ENCODE peak calls at places on chromosomes 16 and 17, in nine cellular contexts. Y is endodermal cell, X is suprapubic skin, L is fibroblast of lung, O is upper lobe of right lung, N is right atrium auricular region, Z is A549, A is adrenal gland, V is IMR-90. R is an unnamed sample.

GRCh38 chr17:58684003-58684402 is 7.8 kb downstream of the TEX14 start:
- DNase-seq in V (no peak), Y (no peak), O (no peak), X (no peak), L (no peak), Z (no peak), A (no peak), N (no peak), R (no peak)

GRCh38 chr17:43720311-43721060 is 38.1 kb downstream of the SOST start:
- DNase-seq in O (peak), Y (peak), V (peak), X (peak), A (peak), L (peak), Z (peak), N (peak), R (peak)

GRCh38 chr16:380837-381787 is 666 bp downstream of the PGAP6 start:
- DNase-seq in Z (no peak), N (no peak), A (peak), X (no peak), L (no peak), O (peak), V (peak), Y (no peak), R (no peak)

GRCh38 chr17:29379084-29379811 is 10.9 kb upstream of the TAOK1 start:
- DNase-seq in Y (no peak), Z (no peak), O (no peak), V (no peak), X (no peak), L (no peak), A (no peak), N (peak), R (no peak)

GRCh38 chr16:9123871-9124270 is 32.4 kb downstream of the HAPSTR1 start:
- DNase-seq in O (peak), A (peak), Z (peak), L (peak), N (peak), V (no peak), X (peak), Y (no peak), R (no peak)

GRCh38 chr17:78185981-78186688 is 717 bp downstream of the TK1 start:
- DNase-seq in Z (peak), A (peak), Y (peak), O (peak), X (no peak), N (no peak), V (no peak), L (no peak), R (peak)

GRCh38 chr16:47697826-47698225 is 236.7 kb downstream of the PHKB start:
- DNase-seq in Y (no peak), A (no peak), V (no peak), X (no peak), N (no peak), L (no peak), O (no peak), Z (no peak), R (no peak)

GRCh38 chr16:86899757-86900156 is 321.4 kb downstream of the FOXL1 start:
- DNase-seq in Y (no peak), N (no peak), V (peak), L (peak), A (no peak), Z (no peak), X (no peak), O (no peak), R (no peak)

GRCh38 chr16:23016372-23016771 is 132.9 kb downstream of the USP31 start:
- DNase-seq in N (no peak), X (no peak), A (no peak), Y (no peak), Z (no peak), L (no peak), O (no peak), V (no peak), R (no peak)

GRCh38 chr16:85329059-85329812 is 217.0 kb upstream of the CIBAR2 start:
- DNase-seq in L (peak), N (no peak), V (peak), O (no peak), X (no peak), A (no peak), Y (peak), Z (no peak), R (no peak)

GRCh38 chr16:84484579-84485254 is 19.7 kb downstream of the MEAK7 start:
- DNase-seq in O (peak), A (peak), Y (peak), Z (peak), X (peak), N (peak), V (peak), L (peak), R (peak)

GRCh38 chr17:40564883-40565744 is at the start of gene CCR7:
- DNase-seq in X (no peak), V (no peak), O (peak), L (no peak), A (no peak), Y (peak), Z (no peak), N (no peak), R (peak)

GRCh38 chr16:2163211-2163881 is 7.8 kb downstream of the TRAF7 start:
- DNase-seq in N (no peak), O (no peak), X (no peak), A (no peak), Z (no peak), Y (no peak), L (peak), V (no peak), R (no peak)

GRCh38 chr16:11570258-11570657 is 16.5 kb downstream of the LITAF start:
- DNase-seq in Y (no peak), X (no peak), O (peak), L (no peak), Z (no peak), N (no peak), A (no peak), V (no peak), R (no peak)

GRCh38 chr16:67207857-67208524 is 9.1 kb downstream of the ELMO3 start:
- DNase-seq in N (no peak), V (peak), L (peak), O (no peak), Y (no peak), A (peak), Z (peak), X (no peak), R (no peak)

GRCh38 chr16:62041401-62041800 is 5.2 kb upstream of the CDH8 start:
- DNase-seq in Z (peak), L (peak), A (peak), N (no peak), V (no peak), Y (peak), X (no peak), O (no peak), R (no peak)
- TF ChIP-seq CTCF in Z (peak), L (no peak), A (peak), N (no peak), V (no peak), Y (peak), X (peak), O (peak), R (no peak)

GRCh38 chr17:2086306-2086705 is 31.4 kb downstream of the HIC1 start:
- DNase-seq in X (no peak), O (no peak), Y (no peak), Z (no peak), N (no peak), V (no peak), L (no peak), A (no peak), R (no peak)

GRCh38 chr17:2085648-2085949 is 30.7 kb downstream of the HIC1 start:
- DNase-seq in X (no peak), V (peak), O (no peak), L (peak), Z (no peak), N (no peak), Y (no peak), A (peak), R (no peak)

GRCh38 chr17:2083613-2084128 is 28.8 kb downstream of the HIC1 start:
- DNase-seq in Z (no peak), O (peak), N (no peak), L (no peak), A (peak), X (no peak), V (no peak), Y (no peak), R (no peak)

GRCh38 chr17:2084129-2084765 is 29.3 kb downstream of the HIC1 start:
- DNase-seq in A (peak), L (peak), X (no peak), N (peak), Z (no peak), O (no peak), Y (no peak), V (peak), R (no peak)

DNA sequence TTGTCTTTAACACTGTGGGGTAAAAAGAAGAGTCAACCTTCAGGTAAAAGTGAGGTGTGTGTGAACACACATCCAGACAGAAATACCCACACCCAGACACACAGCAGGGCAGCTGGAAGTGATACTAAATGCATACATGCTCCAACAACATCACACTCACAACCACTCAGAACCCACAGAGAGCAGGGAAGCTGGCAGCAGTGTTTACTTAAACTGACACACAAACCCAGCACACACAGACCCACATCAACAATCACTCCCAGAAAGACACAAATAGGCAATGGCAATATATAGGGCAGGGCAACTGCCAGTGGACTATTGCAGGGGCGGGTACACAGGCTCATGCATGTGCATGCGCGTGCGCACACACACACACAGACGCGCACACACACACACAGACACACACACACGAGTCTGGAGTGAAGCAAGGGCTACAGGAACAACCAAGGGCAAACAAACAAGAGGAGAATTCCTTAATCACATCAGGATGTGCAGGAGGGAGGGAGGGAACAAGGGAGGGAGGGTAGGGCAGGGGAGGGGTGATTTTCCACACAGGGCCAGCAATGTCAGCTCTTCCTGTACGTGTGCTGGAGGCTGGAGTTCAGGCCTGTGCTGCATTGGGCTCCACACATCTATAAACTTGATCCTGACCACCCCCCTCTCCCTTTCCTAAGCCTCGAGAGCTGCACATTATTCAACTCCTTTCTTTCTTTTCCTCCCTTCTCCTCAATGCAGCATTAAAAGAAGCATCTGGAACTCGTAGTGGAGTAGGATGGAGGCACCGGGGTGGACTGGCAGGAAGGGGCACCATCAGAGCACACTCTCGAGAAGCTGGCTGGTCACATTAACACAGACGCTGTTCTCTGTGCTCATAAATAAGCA is 30.1 kb downstream of the HIC1 start:
- DNase-seq in V (peak), A (peak), Y (no peak), X (no peak), N (no peak), O (no peak), L (peak), Z (no peak), R (no peak)
- H3K4me3 ChIP-seq in V (no peak), A (no peak), Y (no peak), X (no peak), N (no peak), O (no peak), L (no peak), Z (no peak), R (no peak)

DNA sequence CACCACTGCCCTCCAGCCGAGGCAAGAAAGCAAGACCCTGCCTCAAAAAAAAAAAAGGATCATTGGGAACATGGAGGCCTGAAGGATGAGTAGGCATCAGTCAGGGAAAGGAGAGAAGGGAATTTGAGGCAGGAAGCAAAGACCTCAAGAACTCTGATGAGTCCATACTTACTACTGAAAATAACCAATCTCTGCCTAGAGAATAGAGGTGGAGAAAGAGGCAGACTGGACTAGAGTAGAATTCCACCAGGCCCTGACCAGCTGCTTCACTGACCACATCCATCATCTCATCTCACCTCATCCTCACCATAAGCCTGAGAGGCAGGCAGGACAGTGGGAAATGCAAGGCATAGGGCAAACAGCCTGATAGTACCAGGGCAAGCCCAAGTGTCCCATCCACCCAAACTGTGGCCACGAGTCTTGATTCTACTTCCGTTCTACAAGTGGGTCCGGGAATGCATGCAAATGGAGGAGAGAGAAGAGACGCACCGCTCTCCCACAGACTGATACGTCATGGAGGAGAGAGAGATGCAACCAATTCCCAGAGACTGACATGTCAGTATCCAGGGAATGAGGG is 17.1 kb downstream of the ANKRD11 start:
- DNase-seq in L (peak), O (no peak), A (no peak), Z (no peak), V (no peak), X (no peak), Y (no peak), N (no peak), R (no peak)
- H3K27ac ChIP-seq in L (no peak), O (no peak), A (no peak), Z (no peak), V (no peak), X (peak), Y (no peak), N (no peak), R (no peak)

DNA sequence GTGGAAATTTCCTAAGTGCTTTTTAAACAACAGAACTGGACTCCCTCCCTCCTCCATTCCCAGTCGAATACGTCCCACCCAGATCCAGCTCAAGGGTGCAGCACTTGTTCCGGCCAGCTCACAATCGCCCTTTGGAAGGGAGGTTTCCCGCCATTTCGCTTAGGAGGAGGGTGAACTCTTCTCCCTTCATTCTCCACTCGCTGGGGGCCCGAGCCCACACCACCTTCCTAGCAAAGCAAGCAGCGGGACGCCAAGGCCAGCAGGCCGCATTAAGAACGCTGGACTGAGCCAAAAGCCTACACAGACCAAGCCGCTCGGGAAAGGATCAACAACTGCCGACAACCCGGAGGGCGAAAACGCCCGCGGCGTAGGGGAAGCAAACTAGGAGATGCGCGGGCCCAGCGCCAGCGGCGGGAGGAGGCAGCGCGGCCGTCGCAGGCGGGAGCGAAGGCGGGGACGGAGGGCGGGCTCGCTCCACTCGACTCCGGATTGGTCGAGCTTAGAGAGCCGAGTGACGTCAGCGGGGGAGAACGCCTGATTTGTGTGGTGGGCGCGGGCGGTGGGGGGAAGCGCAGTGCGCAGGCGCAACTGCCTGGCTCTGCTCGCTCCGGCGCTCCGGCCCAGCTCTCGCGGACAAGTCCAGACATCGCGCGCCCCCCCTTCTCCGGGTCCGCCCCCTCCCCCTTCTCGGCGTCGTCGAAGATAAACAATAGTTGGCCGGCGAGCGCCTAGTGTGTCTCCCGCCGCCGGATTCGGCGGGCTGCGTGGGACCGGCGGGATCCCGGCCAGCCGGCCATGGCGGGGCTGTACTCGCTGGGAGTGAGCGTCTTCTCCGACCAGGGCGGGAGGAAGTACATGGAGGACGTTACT is at the start of gene PPM1D:
- DNase-seq in A (peak), O (peak), V (peak), N (peak), Z (peak), Y (peak), X (peak), L (peak), R (peak)
- TF ChIP-seq CTCF in A (no peak), O (no peak), V (no peak), N (no peak), Z (no peak), Y (no peak), X (no peak), L (no peak), R (no peak)

R was measured in coronary artery.